ENCODE peak calls at places on chromosomes 13 and 19, in six cellular contexts. One of them, this sample, is unnamed.

GRCh38 chr13:100131863-100132574 is 43.1 kb downstream of the PCCA start:
- DNase-seq in HFFc6: peak; percentile 85
- DNase-seq in left ventricle myocardium inferior: no peak
- DNase-seq in stomach: no peak
- DNase-seq in osteocyte: no peak
- DNase-seq in nephron progenitor cell: no peak
- DNase-seq in this sample: no peak

GRCh38 chr19:45152504-45153338 is 8.1 kb downstream of the NKPD1 start:
- DNase-seq in HFFc6: no peak
- DNase-seq in left ventricle myocardium inferior: peak; percentile 49
- DNase-seq in stomach: peak; percentile 58
- DNase-seq in osteocyte: no peak
- DNase-seq in nephron progenitor cell: peak; percentile 41
- DNase-seq in this sample: no peak

GRCh38 chr13:49454388-49455015 is 10.4 kb downstream of the SETDB2 start:
- DNase-seq in HFFc6: peak; percentile 48
- DNase-seq in left ventricle myocardium inferior: no peak
- DNase-seq in stomach: no peak
- DNase-seq in osteocyte: no peak
- DNase-seq in nephron progenitor cell: no peak
- DNase-seq in this sample: no peak

GRCh38 chr19:19436137-19436691 is 30.7 kb downstream of the GATAD2A start:
- DNase-seq in HFFc6: no peak
- DNase-seq in left ventricle myocardium inferior: no peak
- DNase-seq in stomach: no peak
- DNase-seq in osteocyte: no peak
- DNase-seq in nephron progenitor cell: no peak
- DNase-seq in this sample: no peak

GRCh38 chr13:50691682-50692263 is 151.7 kb downstream of the DLEU7 start:
- DNase-seq in HFFc6: no peak
- DNase-seq in left ventricle myocardium inferior: no peak
- DNase-seq in stomach: no peak
- DNase-seq in osteocyte: no peak
- DNase-seq in nephron progenitor cell: no peak
- DNase-seq in this sample: no peak

GRCh38 chr13:35927554-35927953 is 203.6 kb downstream of the DCLK1 start:
- DNase-seq in HFFc6: peak; percentile 78
- DNase-seq in left ventricle myocardium inferior: no peak
- DNase-seq in stomach: no peak
- DNase-seq in osteocyte: no peak
- DNase-seq in nephron progenitor cell: no peak
- DNase-seq in this sample: no peak

GRCh38 chr13:106443625-106444024 is 91.8 kb downstream of the EFNB2 start:
- DNase-seq in HFFc6: no peak
- DNase-seq in left ventricle myocardium inferior: no peak
- DNase-seq in stomach: no peak
- DNase-seq in osteocyte: no peak
- DNase-seq in nephron progenitor cell: no peak
- DNase-seq in this sample: no peak

GRCh38 chr19:18763674-18764590 is 27.2 kb downstream of the COMP start:
- DNase-seq in HFFc6: peak; percentile 86
- DNase-seq in left ventricle myocardium inferior: no peak
- DNase-seq in stomach: no peak
- DNase-seq in osteocyte: no peak
- DNase-seq in nephron progenitor cell: no peak
- DNase-seq in this sample: no peak

GRCh38 chr13:48216204-48216711 is 16.7 kb upstream of the ITM2B start:
- DNase-seq in HFFc6: no peak
- DNase-seq in left ventricle myocardium inferior: no peak
- DNase-seq in stomach: no peak
- DNase-seq in osteocyte: no peak
- DNase-seq in nephron progenitor cell: no peak
- DNase-seq in this sample: no peak

GRCh38 chr19:43527860-43528622 is 1.0 kb upstream of the ETHE1 start:
- DNase-seq in HFFc6: peak; percentile 6
- DNase-seq in left ventricle myocardium inferior: no peak
- DNase-seq in stomach: no peak
- DNase-seq in osteocyte: no peak
- DNase-seq in nephron progenitor cell: no peak
- DNase-seq in this sample: no peak

GRCh38 chr13:87889241-87889640 is 218.1 kb downstream of the SLITRK5 start:
- DNase-seq in HFFc6: no peak
- DNase-seq in left ventricle myocardium inferior: no peak
- DNase-seq in stomach: no peak
- DNase-seq in osteocyte: no peak
- DNase-seq in nephron progenitor cell: no peak
- DNase-seq in this sample: no peak

GRCh38 chr19:38769635-38770211 is 3.6 kb downstream of the LGALS7 start:
- DNase-seq in HFFc6: peak; percentile 23
- DNase-seq in left ventricle myocardium inferior: peak; percentile 92
- DNase-seq in stomach: peak; percentile 92
- DNase-seq in osteocyte: peak; percentile 88
- DNase-seq in nephron progenitor cell: peak; percentile 87
- DNase-seq in this sample: peak; percentile 87

GRCh38 chr13:60214213-60215079 is 50.7 kb upstream of the DIAPH3 start:
- DNase-seq in HFFc6: no peak
- DNase-seq in left ventricle myocardium inferior: no peak
- DNase-seq in stomach: no peak
- DNase-seq in osteocyte: no peak
- DNase-seq in nephron progenitor cell: no peak
- DNase-seq in this sample: no peak

GRCh38 chr13:76297331-76297730 is 588.9 kb downstream of the KCTD12 start:
- DNase-seq in HFFc6: no peak
- DNase-seq in left ventricle myocardium inferior: no peak
- DNase-seq in stomach: no peak
- DNase-seq in osteocyte: no peak
- DNase-seq in nephron progenitor cell: no peak
- DNase-seq in this sample: no peak

GRCh38 chr19:7348587-7349230 is at the start of gene ARHGEF18:
- DNase-seq in HFFc6: no peak
- DNase-seq in left ventricle myocardium inferior: peak; percentile 23
- DNase-seq in stomach: no peak
- DNase-seq in osteocyte: no peak
- DNase-seq in nephron progenitor cell: no peak
- DNase-seq in this sample: no peak

GRCh38 chr19:39966617-39967016 is 4.3 kb upstream of the PSMC4 start:
- DNase-seq in HFFc6: no peak
- DNase-seq in left ventricle myocardium inferior: no peak
- DNase-seq in stomach: peak; percentile 16
- DNase-seq in osteocyte: no peak
- DNase-seq in nephron progenitor cell: no peak
- DNase-seq in this sample: no peak

GRCh38 chr13:31982540-31982939 is 49.0 kb upstream of the FRY start:
- DNase-seq in HFFc6: peak; percentile 93
- DNase-seq in left ventricle myocardium inferior: peak; percentile 68
- DNase-seq in stomach: peak; percentile 87
- DNase-seq in osteocyte: no peak
- DNase-seq in nephron progenitor cell: no peak
- DNase-seq in this sample: no peak

GRCh38 chr13:50129065-50129922 is 114.0 kb downstream of the KCNRG start:
- DNase-seq in HFFc6: no peak
- DNase-seq in left ventricle myocardium inferior: peak; percentile 25
- DNase-seq in stomach: no peak
- DNase-seq in osteocyte: no peak
- DNase-seq in nephron progenitor cell: peak; percentile 44
- DNase-seq in this sample: no peak

GRCh38 chr19:50925734-50926133 is 14.5 kb upstream of the KLK4 start:
- DNase-seq in HFFc6: no peak
- DNase-seq in left ventricle myocardium inferior: no peak
- DNase-seq in stomach: no peak
- DNase-seq in osteocyte: no peak
- DNase-seq in nephron progenitor cell: no peak
- DNase-seq in this sample: no peak

GRCh38 chr19:17112700-17113099 is 37.1 kb downstream of the MYO9B start:
- DNase-seq in HFFc6: no peak
- DNase-seq in left ventricle myocardium inferior: no peak
- DNase-seq in stomach: no peak
- DNase-seq in osteocyte: no peak
- DNase-seq in nephron progenitor cell: no peak
- DNase-seq in this sample: no peak

GRCh38 chr13:101399365-101399764 is 16.9 kb downstream of the NALCN start:
- DNase-seq in HFFc6: no peak
- DNase-seq in left ventricle myocardium inferior: no peak
- DNase-seq in stomach: no peak
- DNase-seq in osteocyte: no peak
- DNase-seq in nephron progenitor cell: no peak
- DNase-seq in this sample: no peak

GRCh38 chr19:2039082-2039958 is 11.7 kb downstream of the MKNK2 start:
- DNase-seq in HFFc6: no peak
- DNase-seq in left ventricle myocardium inferior: no peak
- DNase-seq in stomach: no peak
- DNase-seq in osteocyte: no peak
- DNase-seq in nephron progenitor cell: no peak
- DNase-seq in this sample: no peak

GRCh38 chr13:67225252-67226159 is 4.6 kb downstream of the PCDH9 start:
- DNase-seq in HFFc6: no peak
- DNase-seq in left ventricle myocardium inferior: no peak
- DNase-seq in stomach: no peak
- DNase-seq in osteocyte: no peak
- DNase-seq in nephron progenitor cell: no peak
- DNase-seq in this sample: no peak

GRCh38 chr13:112729408-112729807 is 39.6 kb downstream of the ATP11A start:
- DNase-seq in HFFc6: no peak
- DNase-seq in left ventricle myocardium inferior: peak; percentile 74
- DNase-seq in stomach: peak; percentile 16
- DNase-seq in osteocyte: no peak
- DNase-seq in nephron progenitor cell: no peak
- DNase-seq in this sample: no peak

GRCh38 chr19:4075373-4075772 is 8.7 kb upstream of the ZBTB7A start:
- DNase-seq in HFFc6: no peak
- DNase-seq in left ventricle myocardium inferior: no peak
- DNase-seq in stomach: no peak
- DNase-seq in osteocyte: no peak
- DNase-seq in nephron progenitor cell: no peak
- DNase-seq in this sample: no peak

GRCh38 chr19:38617764-38618589 is at the start of gene MAP4K1:
- DNase-seq in HFFc6: no peak
- DNase-seq in left ventricle myocardium inferior: peak; percentile 37
- DNase-seq in stomach: peak; percentile 53
- DNase-seq in osteocyte: no peak
- DNase-seq in nephron progenitor cell: no peak
- DNase-seq in this sample: no peak

GRCh38 chr13:23703241-23703640 is 133.0 kb downstream of the TNFRSF19 start:
- DNase-seq in HFFc6: no peak
- DNase-seq in left ventricle myocardium inferior: no peak
- DNase-seq in stomach: no peak
- DNase-seq in osteocyte: no peak
- DNase-seq in nephron progenitor cell: no peak
- DNase-seq in this sample: no peak

GRCh38 chr19:17405250-17406038 is at the start of gene BST2:
- DNase-seq in HFFc6: no peak
- DNase-seq in left ventricle myocardium inferior: peak; percentile 46
- DNase-seq in stomach: peak; percentile 64
- DNase-seq in osteocyte: no peak
- DNase-seq in nephron progenitor cell: no peak
- DNase-seq in this sample: peak; percentile 61

DNA sequence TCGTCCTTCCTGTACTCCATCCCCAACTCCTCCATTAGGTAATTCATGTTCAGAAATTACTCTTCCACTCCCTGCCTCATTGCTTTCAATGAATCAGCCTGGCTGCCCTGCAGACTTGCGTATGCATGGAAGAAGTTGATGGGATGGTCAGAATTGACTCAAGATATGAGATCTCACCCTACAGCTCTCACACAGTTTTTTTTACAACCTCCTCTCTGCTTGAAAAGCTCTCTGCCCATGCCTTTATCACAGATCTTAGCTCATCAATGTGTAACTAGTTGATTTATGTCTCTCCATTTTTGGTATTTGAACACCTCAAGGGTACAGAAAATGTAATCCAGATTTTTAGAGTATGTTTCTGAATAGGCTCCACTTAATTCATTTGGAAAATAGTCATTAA is 506.8 kb downstream of the TBC1D4 start:
- DNase-seq in HFFc6: no peak
- DNase-seq in left ventricle myocardium inferior: no peak
- DNase-seq in stomach: no peak
- DNase-seq in osteocyte: no peak
- DNase-seq in nephron progenitor cell: no peak
- DNase-seq in this sample: no peak
- TF ChIP-seq CTCF in HFFc6: no peak
- TF ChIP-seq CTCF in left ventricle myocardium inferior: no peak
- TF ChIP-seq CTCF in stomach: no peak
- TF ChIP-seq CTCF in osteocyte: no peak
- TF ChIP-seq CTCF in nephron progenitor cell: no peak
- TF ChIP-seq CTCF in this sample: no peak

GRCh38 chr13:44141725-44142539 is 231.7 kb upstream of the SERP2 start:
- DNase-seq in HFFc6: peak; percentile 95
- DNase-seq in left ventricle myocardium inferior: peak; percentile 98
- DNase-seq in stomach: peak; percentile 99
- DNase-seq in osteocyte: peak; percentile 100
- DNase-seq in nephron progenitor cell: peak; percentile 100
- DNase-seq in this sample: peak; percentile 91
- TF ChIP-seq CTCF in HFFc6: no peak
- TF ChIP-seq CTCF in left ventricle myocardium inferior: peak; percentile 48
- TF ChIP-seq CTCF in stomach: no peak
- TF ChIP-seq CTCF in osteocyte: no peak
- TF ChIP-seq CTCF in nephron progenitor cell: no peak
- TF ChIP-seq CTCF in this sample: no peak

GRCh38 chr13:110281736-110282135 is 25.2 kb downstream of the COL4A1 start:
- DNase-seq in HFFc6: no peak
- DNase-seq in left ventricle myocardium inferior: no peak
- DNase-seq in stomach: no peak
- DNase-seq in osteocyte: peak; percentile 36
- DNase-seq in nephron progenitor cell: no peak
- DNase-seq in this sample: no peak
- TF ChIP-seq CTCF in HFFc6: no peak
- TF ChIP-seq CTCF in left ventricle myocardium inferior: no peak
- TF ChIP-seq CTCF in stomach: no peak
- TF ChIP-seq CTCF in osteocyte: no peak
- TF ChIP-seq CTCF in nephron progenitor cell: no peak
- TF ChIP-seq CTCF in this sample: no peak

GRCh38 chr19:584240-585001 is 5.3 kb upstream of the HCN2 start:
- DNase-seq in HFFc6: no peak
- DNase-seq in left ventricle myocardium inferior: peak; percentile 56
- DNase-seq in stomach: peak; percentile 56
- DNase-seq in osteocyte: no peak
- DNase-seq in nephron progenitor cell: peak; percentile 86
- DNase-seq in this sample: peak; percentile 63

GRCh38 chr19:583198-583967 is 6.3 kb upstream of the HCN2 start:
- DNase-seq in HFFc6: no peak
- DNase-seq in left ventricle myocardium inferior: no peak
- DNase-seq in stomach: no peak
- DNase-seq in osteocyte: no peak
- DNase-seq in nephron progenitor cell: no peak
- DNase-seq in this sample: no peak

GRCh38 chr19:582497-583197 is 7.0 kb upstream of the HCN2 start:
- DNase-seq in HFFc6: peak; percentile 68
- DNase-seq in left ventricle myocardium inferior: no peak
- DNase-seq in stomach: no peak
- DNase-seq in osteocyte: no peak
- DNase-seq in nephron progenitor cell: no peak
- DNase-seq in this sample: no peak

GRCh38 chr19:585551-586110 is 4.0 kb upstream of the HCN2 start:
- DNase-seq in HFFc6: no peak
- DNase-seq in left ventricle myocardium inferior: no peak
- DNase-seq in stomach: no peak
- DNase-seq in osteocyte: no peak
- DNase-seq in nephron progenitor cell: no peak
- DNase-seq in this sample: no peak

DNA sequence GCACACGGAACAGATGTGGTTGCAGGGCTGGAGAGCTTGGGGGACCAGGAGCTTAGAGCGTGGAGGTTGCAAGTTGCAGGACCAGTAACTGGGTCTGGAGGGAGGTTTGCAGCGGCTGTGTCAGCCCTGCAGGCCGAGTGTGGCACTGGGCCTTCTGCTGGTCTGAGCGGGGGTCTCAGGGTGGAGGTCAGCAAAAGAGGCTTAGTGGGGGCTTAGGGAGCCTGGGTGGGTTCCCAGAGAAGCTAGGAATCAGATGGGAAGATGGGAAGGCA is 5.8 kb upstream of the HCN2 start:
- DNase-seq in HFFc6: no peak
- DNase-seq in left ventricle myocardium inferior: no peak
- DNase-seq in stomach: no peak
- DNase-seq in osteocyte: no peak
- DNase-seq in nephron progenitor cell: no peak
- DNase-seq in this sample: no peak
- TF ChIP-seq CTCF in HFFc6: no peak
- TF ChIP-seq CTCF in left ventricle myocardium inferior: no peak
- TF ChIP-seq CTCF in stomach: no peak
- TF ChIP-seq CTCF in osteocyte: no peak
- TF ChIP-seq CTCF in nephron progenitor cell: no peak
- TF ChIP-seq CTCF in this sample: no peak

This sample was measured in mesothelial cell of epicardium.